ENCODE peak calls at places on chromosomes 4 and X, in eight cellular contexts. P is prostate gland, V is stomach, H is thyroid gland, A is ovary, I is IMR-90, S is H1, Z is adrenal gland. X is an unnamed sample.

GRCh38 chrX:10397349-10397748 is 223.0 kb downstream of the MID1 start:
- DNase-seq in P (no peak), V (no peak), H (no peak), A (no peak), I (no peak), S (no peak), Z (no peak), X (no peak)

GRCh38 chrX:134734343-134735001 is 76.2 kb upstream of the PLAC1 start:
- DNase-seq in P (no peak), V (no peak), H (no peak), A (peak; percentile 84), I (peak; percentile 80), S (no peak), Z (no peak), X (no peak)

GRCh38 chrX:12970691-12971202 is 4.2 kb upstream of the TMSB4X start:
- DNase-seq in P (no peak), V (no peak), H (no peak), A (no peak), I (peak; percentile 75), S (no peak), Z (no peak), X (no peak)

GRCh38 chr4:182010876-182011275 is 232.3 kb upstream of the TENM3 start:
- DNase-seq in P (no peak), V (no peak), H (no peak), A (no peak), I (peak; percentile 68), S (no peak), Z (no peak), X (no peak)

GRCh38 chr4:1834047-1834769 is 21.7 kb downstream of the LETM1 start:
- DNase-seq in P (no peak), V (no peak), H (peak; percentile 73), A (no peak), I (no peak), S (no peak), Z (no peak), X (no peak)

GRCh38 chrX:67568769-67569168 is 24.9 kb downstream of the AR start:
- DNase-seq in P (no peak), V (no peak), H (no peak), A (no peak), I (no peak), S (no peak), Z (no peak), X (no peak)

GRCh38 chr4:19575959-19576358 is 675.7 kb upstream of the SLIT2 start:
- DNase-seq in P (no peak), V (no peak), H (no peak), A (no peak), I (no peak), S (no peak), Z (no peak), X (no peak)

GRCh38 chr4:6430927-6431326 is 41.5 kb downstream of the PPP2R2C start:
- DNase-seq in P (no peak), V (no peak), H (no peak), A (no peak), I (no peak), S (no peak), Z (no peak), X (no peak)

GRCh38 chrX:51837451-51837850 is 56.0 kb upstream of the MAGED1 start:
- DNase-seq in P (no peak), V (no peak), H (no peak), A (no peak), I (no peak), S (no peak), Z (no peak), X (no peak)

GRCh38 chrX:135893294-135893817 is at the start of the genes CT45A10 and SAGE1:
- DNase-seq in P (no peak), V (no peak), H (no peak), A (no peak), I (no peak), S (no peak), Z (no peak), X (no peak)

GRCh38 chrX:150582338-150582948 is 14.0 kb downstream of the MTM1 start:
- DNase-seq in P (no peak), V (no peak), H (no peak), A (no peak), I (no peak), S (no peak), Z (no peak), X (no peak)

GRCh38 chr4:87978656-87979055 is 3.1 kb downstream of the SPP1 start:
- DNase-seq in P (no peak), V (no peak), H (no peak), A (no peak), I (peak; percentile 62), S (no peak), Z (no peak), X (no peak)

GRCh38 chr4:133152330-133152791 is 3.3 kb downstream of the PCDH10 start:
- DNase-seq in P (no peak), V (no peak), H (no peak), A (peak; percentile 21), I (no peak), S (peak; percentile 74), Z (no peak), X (no peak)

GRCh38 chrX:100413231-100413630 is 3.2 kb upstream of the PCDH19 start:
- DNase-seq in P (peak; percentile 12), V (peak; percentile 44), H (peak; percentile 49), A (peak; percentile 40), I (peak; percentile 48), S (no peak), Z (peak; percentile 56), X (no peak)

GRCh38 chr4:105197777-105198176 is 51.1 kb downstream of the TET2 start:
- DNase-seq in P (no peak), V (no peak), H (no peak), A (no peak), I (peak; percentile 43), S (no peak), Z (no peak), X (no peak)

GRCh38 chr4:114057746-114058145 is 78.3 kb upstream of the ARSJ start:
- DNase-seq in P (no peak), V (no peak), H (no peak), A (no peak), I (no peak), S (no peak), Z (no peak), X (no peak)

GRCh38 chrX:1591102-1591862 is at the start of gene AKAP17A:
- DNase-seq in P (peak; percentile 93), V (peak; percentile 96), H (peak; percentile 96), A (peak; percentile 98), I (peak; percentile 90), S (peak; percentile 100), Z (peak; percentile 97), X (peak; percentile 95)
- TF ChIP-seq CTCF in P (peak; percentile 44), V (peak; percentile 37), H (peak; percentile 5), A (peak; percentile 33), I (peak; percentile 13), S (no peak), Z (no peak), X (peak; percentile 21)

DNA sequence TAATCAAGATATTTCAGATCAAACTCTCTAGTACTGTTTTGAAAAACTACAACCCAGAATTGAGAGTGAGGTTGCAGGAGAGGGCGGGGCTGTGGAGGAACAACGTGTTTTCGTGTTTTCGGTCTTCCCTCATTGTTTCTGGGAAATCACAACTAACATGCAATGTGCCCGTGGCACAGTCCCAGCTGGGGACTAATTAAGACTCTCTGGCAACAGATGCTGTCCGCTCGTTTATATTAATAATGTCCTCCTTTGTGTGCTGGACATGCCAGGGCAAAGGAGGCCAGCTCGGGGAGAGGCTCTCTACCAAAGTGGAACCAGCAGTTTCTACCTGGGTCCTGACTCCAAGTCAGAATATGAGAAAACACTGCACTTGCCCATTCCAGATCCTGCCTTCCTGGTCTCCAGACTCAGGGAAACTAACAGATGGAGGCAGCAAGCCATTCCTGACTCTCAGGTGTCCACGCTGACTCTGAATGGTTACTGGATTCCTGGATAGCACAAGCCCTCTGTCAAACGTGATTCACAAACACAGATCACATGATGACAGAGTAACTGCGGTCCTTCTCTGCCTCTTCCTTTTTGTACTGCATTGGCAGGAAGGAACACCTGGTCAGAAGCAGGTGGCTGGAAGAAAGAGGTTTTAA is 65.1 kb downstream of the COQ2 start:
- DNase-seq in P (peak; percentile 58), V (peak; percentile 33), H (no peak), A (peak; percentile 48), I (no peak), S (no peak), Z (no peak), X (no peak)
- TF ChIP-seq POLR2A in P (no peak), V (no peak), H (no peak), A (no peak), I (no peak), S (no peak), Z (no peak), X (no peak)

GRCh38 chr4:7985891-7986441 is 46.3 kb upstream of the AFAP1 start:
- DNase-seq in P (no peak), V (no peak), H (peak; percentile 73), A (peak; percentile 57), I (peak; percentile 36), S (no peak), Z (no peak), X (no peak)
- H3K27ac ChIP-seq in P (no peak overlapping the region), V (no peak overlapping the region), H (peak overlapping the region; percentile 64), A (no peak overlapping the region), I (peak overlapping the region; percentile 64), S (no peak overlapping the region), Z (peak overlapping the region; percentile 49), X (peak overlapping the region; percentile 58)

GRCh38 chrX:40061871-40062524 is 35.8 kb downstream of the BCOR start:
- DNase-seq in P (no peak), V (no peak), H (no peak), A (no peak), I (no peak), S (no peak), Z (no peak), X (no peak)

GRCh38 chrX:40062525-40063193 is 35.1 kb downstream of the BCOR start:
- DNase-seq in P (no peak), V (no peak), H (no peak), A (no peak), I (no peak), S (no peak), Z (no peak), X (no peak)

GRCh38 chrX:40058719-40059118 is 39.0 kb downstream of the BCOR start:
- DNase-seq in P (no peak), V (peak; percentile 41), H (no peak), A (no peak), I (no peak), S (no peak), Z (no peak), X (no peak)

GRCh38 chrX:40060356-40060845 is 37.4 kb downstream of the BCOR start:
- DNase-seq in P (no peak), V (no peak), H (no peak), A (no peak), I (no peak), S (no peak), Z (no peak), X (no peak)

DNA sequence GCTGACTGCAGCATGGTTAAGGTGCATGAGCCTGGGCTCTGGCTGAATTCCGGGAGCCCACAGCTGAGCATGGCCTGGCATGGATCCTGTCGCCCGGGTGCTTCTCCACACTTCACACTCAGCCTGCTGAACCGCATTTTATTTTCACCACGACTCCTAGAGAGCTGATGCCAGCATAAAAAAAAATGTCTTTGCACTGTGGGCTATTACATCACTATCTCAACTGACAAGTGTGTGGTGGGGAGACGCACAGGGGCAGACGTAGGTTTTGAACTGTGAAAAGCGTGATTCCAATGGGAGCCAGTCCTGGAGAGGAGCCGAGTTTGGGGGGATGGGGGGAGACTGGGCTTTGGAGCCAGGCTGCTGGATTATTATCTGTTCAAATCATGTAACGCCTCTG is 36.8 kb downstream of the BCOR start:
- DNase-seq in P (no peak), V (no peak), H (no peak), A (no peak), I (no peak), S (no peak), Z (no peak), X (no peak)
- TF ChIP-seq CTCF in P (no peak), V (no peak), H (no peak), A (no peak), I (no peak), S (no peak), Z (no peak), X (no peak)

X was measured in gastrocnemius medialis.